ENCODE peak calls at places on chromosomes 12 and 14, in four cellular contexts. One of them, this sample, is unnamed.

GRCh38 chr12:88188180-88188579 is 46.1 kb downstream of the TMTC3 start:
- DNase-seq in T-helper 2 cell: no peak
- DNase-seq in germinal center: no peak
- DNase-seq in HTR-8/SVneo: peak; percentile 7
- DNase-seq in this sample: no peak

GRCh38 chr14:71754422-71755095 is 177.7 kb upstream of the RGS6 start:
- DNase-seq in germinal center: no peak
- DNase-seq in HTR-8/SVneo: no peak
- DNase-seq in T-helper 2 cell: no peak
- DNase-seq in this sample: peak; percentile 36

GRCh38 chr12:85322715-85323114 is 42.7 kb downstream of the ALX1 start:
- DNase-seq in HTR-8/SVneo: no peak
- DNase-seq in T-helper 2 cell: no peak
- DNase-seq in germinal center: no peak
- DNase-seq in this sample: no peak

GRCh38 chr12:15407025-15407424 is 84.7 kb downstream of the PTPRO start:
- DNase-seq in germinal center: no peak
- DNase-seq in T-helper 2 cell: no peak
- DNase-seq in HTR-8/SVneo: no peak
- DNase-seq in this sample: no peak

GRCh38 chr12:25496098-25496587 is 56.9 kb downstream of the LMNTD1 start:
- DNase-seq in T-helper 2 cell: no peak
- DNase-seq in germinal center: no peak
- DNase-seq in HTR-8/SVneo: no peak
- DNase-seq in this sample: no peak

GRCh38 chr12:103599274-103599673 is 12.2 kb downstream of the STAB2 start:
- DNase-seq in germinal center: no peak
- DNase-seq in HTR-8/SVneo: no peak
- DNase-seq in T-helper 2 cell: no peak
- DNase-seq in this sample: no peak

GRCh38 chr12:97380440-97380839 is 82.2 kb upstream of the RMST start:
- DNase-seq in T-helper 2 cell: no peak
- DNase-seq in germinal center: no peak
- DNase-seq in HTR-8/SVneo: no peak
- DNase-seq in this sample: no peak

GRCh38 chr12:12723147-12723680 is 6.0 kb downstream of the CDKN1B start:
- DNase-seq in HTR-8/SVneo: no peak
- DNase-seq in germinal center: no peak
- DNase-seq in T-helper 2 cell: no peak
- DNase-seq in this sample: no peak

GRCh38 chr12:112218150-112218549 is 92.8 kb downstream of the TRAFD1 start:
- DNase-seq in T-helper 2 cell: no peak
- DNase-seq in HTR-8/SVneo: no peak
- DNase-seq in germinal center: no peak
- DNase-seq in this sample: no peak

GRCh38 chr12:95653761-95654546 is 102.7 kb upstream of the USP44 start:
- DNase-seq in HTR-8/SVneo: peak; percentile 50
- DNase-seq in germinal center: peak; percentile 10
- DNase-seq in T-helper 2 cell: no peak
- DNase-seq in this sample: no peak

This sample was measured in WTC11.